ENCODE peak calls at places on chromosomes 1 and 21, in eight cellular contexts. B is T-helper 9 cell; Q is ureter; C is dorsolateral prefrontal cortex; I is effector memory CD8-positive, alpha-beta T cell; S is germinal center; H is Jurkat, Clone E6-1; L is fibroblast of the aortic adventitia. V is an unnamed sample.

GRCh38 chr1:198492872-198493271 is 47.6 kb downstream of the ATP6V1G3 start:
- DNase-seq in B (no peak), I (no peak), H (no peak), S (no peak), Q (no peak), C (no peak), L (peak), V (no peak)

GRCh38 chr1:178503849-178504248 is 7.1 kb upstream of the CLEC20A start:
- DNase-seq in H (no peak), C (no peak), Q (no peak), I (no peak), B (no peak), S (no peak), L (no peak), V (no peak)

GRCh38 chr1:2596530-2597333 is 10.2 kb downstream of the PRXL2B start:
- DNase-seq in H (no peak), Q (no peak), B (no peak), S (no peak), I (no peak), C (no peak), L (no peak), V (no peak)

GRCh38 chr1:14521602-14522001 is 76.9 kb upstream of the KAZN start:
- DNase-seq in C (no peak), I (no peak), H (peak), L (peak), Q (no peak), B (no peak), S (no peak), V (no peak)

GRCh38 chr21:37829447-37829846 is 86.8 kb downstream of the KCNJ6 start:
- DNase-seq in B (no peak), Q (no peak), H (no peak), C (no peak), S (no peak), I (no peak), L (peak), V (no peak)

GRCh38 chr1:27142464-27142863 is 12.5 kb downstream of the SLC9A1 start:
- DNase-seq in B (no peak), C (no peak), L (no peak), H (no peak), I (no peak), Q (no peak), S (no peak), V (no peak)

GRCh38 chr1:37478451-37478871 is 4.1 kb downstream of the ZC3H12A start:
- DNase-seq in B (peak), I (peak), C (no peak), S (no peak), L (peak), Q (no peak), H (no peak), V (peak)

GRCh38 chr21:39924577-39925308 is 57.5 kb downstream of the PCP4 start:
- DNase-seq in C (no peak), B (no peak), H (no peak), S (no peak), Q (no peak), L (no peak), I (no peak), V (no peak)

GRCh38 chr1:54305906-54306514 is 100.2 kb downstream of the SSBP3 start:
- DNase-seq in C (no peak), I (no peak), S (no peak), B (no peak), Q (no peak), H (no peak), L (no peak), V (no peak)

GRCh38 chr1:174726167-174726879 is 273.4 kb upstream of the CACYBP start:
- DNase-seq in B (no peak), C (no peak), L (peak), S (no peak), I (no peak), Q (no peak), H (no peak), V (no peak)

GRCh38 chr1:28193701-28194161 is 17.2 kb upstream of the PTAFR start:
- DNase-seq in H (no peak), I (no peak), B (no peak), S (no peak), C (no peak), Q (peak), L (no peak), V (peak)

GRCh38 chr1:203031467-203031866 is 5.2 kb downstream of the PPFIA4 start:
- DNase-seq in C (no peak), L (no peak), Q (no peak), B (no peak), S (no peak), H (no peak), I (no peak), V (no peak)

GRCh38 chr1:20430355-20431290 is 55.4 kb downstream of the CAMK2N1 start:
- DNase-seq in C (no peak), L (peak), Q (no peak), I (peak), B (peak), H (peak), S (peak), V (no peak)

GRCh38 chr1:247386217-247386616 is 29.8 kb upstream of the NLRP3 start:
- DNase-seq in H (no peak), Q (no peak), I (no peak), S (no peak), C (no peak), L (no peak), B (no peak), V (no peak)

GRCh38 chr1:246110343-246111219 is 396.5 kb downstream of the SMYD3 start:
- DNase-seq in S (no peak), L (no peak), Q (no peak), B (no peak), H (no peak), I (no peak), C (no peak), V (no peak)

GRCh38 chr1:75672528-75673393 is 51.7 kb upstream of the ACADM start:
- DNase-seq in C (no peak), S (no peak), I (no peak), H (no peak), Q (no peak), L (peak), B (no peak), V (no peak)

GRCh38 chr1:221573727-221574126 is 168.2 kb downstream of the DUSP10 start:
- DNase-seq in H (no peak), I (no peak), B (no peak), Q (no peak), S (no peak), L (no peak), C (no peak), V (no peak)

GRCh38 chr21:27047331-27048314 is 80.7 kb upstream of the ADAMTS5 start:
- DNase-seq in L (peak), I (no peak), S (no peak), Q (no peak), B (no peak), C (no peak), H (no peak), V (no peak)

GRCh38 chr1:6162773-6163172 is 17.3 kb downstream of the CHD5 start:
- DNase-seq in B (no peak), I (no peak), Q (no peak), C (no peak), H (no peak), L (no peak), S (no peak), V (no peak)

GRCh38 chr1:198794498-198794897 is 155.7 kb downstream of the PTPRC start:
- DNase-seq in C (no peak), Q (no peak), L (peak), B (no peak), H (no peak), S (no peak), I (no peak), V (no peak)

GRCh38 chr21:16942703-16943102 is 570.1 kb upstream of the CXADR start:
- DNase-seq in H (peak), Q (no peak), I (no peak), S (no peak), C (no peak), L (peak), B (no peak), V (no peak)

GRCh38 chr21:34274001-34274400 is 89.8 kb upstream of the KCNE2 start:
- DNase-seq in B (no peak), I (no peak), C (no peak), H (no peak), Q (no peak), L (peak), S (no peak), V (no peak)

GRCh38 chr1:204751883-204752687 is 66.5 kb upstream of the LRRN2 start:
- DNase-seq in S (no peak), C (no peak), I (no peak), H (no peak), L (no peak), Q (no peak), B (no peak), V (no peak)

GRCh38 chr1:51986718-51987117 is 3.8 kb downstream of the RAB3B start:
- DNase-seq in B (no peak), Q (no peak), I (no peak), H (no peak), L (no peak), S (no peak), C (no peak), V (no peak)

GRCh38 chr1:183472488-183473285 is at the start of gene SMG7:
- DNase-seq in I (peak), Q (peak), B (peak), L (no peak), H (peak), S (peak), C (peak), V (peak)

GRCh38 chr1:147820898-147821297 is 60.5 kb upstream of the GJA5 start:
- DNase-seq in I (no peak), L (no peak), H (no peak), Q (no peak), C (no peak), S (no peak), B (no peak), V (no peak)

GRCh38 chr1:3899776-3900149 is 309 bp downstream of the C1orf174 start:
- DNase-seq in B (no peak), Q (no peak), I (peak), H (no peak), L (no peak), S (peak), C (no peak), V (no peak)

V was measured in NK-92 treated with Interleukin-12 subunit alpha and Interleukin-12 subunit beta, amount 100 ng/mL, for 24 hours.